ENCODE peak calls at places on chromosomes 5 and 9, in five cellular contexts. E is naive thymus-derived CD4-positive, alpha-beta T cell; V is esophagus muscularis mucosa; P is pancreas; W is right atrium auricular region. J is an unnamed sample.
A peak's percentile ranks its signal among the peaks of the same experiment; 100 is the strongest.

GRCh38 chr5:138706655-138707480 is 46.4 kb upstream of the CTNNA1 start:
- DNase-seq in E (no peak), V (no peak), P (no peak), W (peak; percentile 82), J (no peak)

GRCh38 chr5:17180957-17181723 is 36.3 kb upstream of the BASP1 start:
- DNase-seq in E (no peak), V (no peak), P (no peak), W (no peak), J (no peak)

GRCh38 chr9:19497276-19497675 is 88.5 kb downstream of the ACER2 start:
- DNase-seq in E (no peak), V (no peak), P (no peak), W (no peak), J (no peak)

GRCh38 chr5:26807231-26808199 is 230.9 kb downstream of the CDH9 start:
- DNase-seq in E (no peak), V (no peak), P (no peak), W (no peak), J (no peak)

GRCh38 chr5:124652514-124652819 is 94.0 kb downstream of the ZNF608 start:
- DNase-seq in E (no peak), V (no peak), P (no peak), W (no peak), J (no peak)

GRCh38 chr9:135330307-135330631 is 149.3 kb upstream of the PPP1R26 start:
- DNase-seq in E (no peak), V (no peak), P (no peak), W (no peak), J (no peak)

GRCh38 chr5:9430306-9430705 is 115.6 kb downstream of the SEMA5A start:
- DNase-seq in E (no peak), V (peak; percentile 42), P (no peak), W (no peak), J (no peak)

GRCh38 chr9:134381671-134382505 is 55.6 kb downstream of the RXRA start:
- DNase-seq in E (no peak), V (no peak), P (no peak), W (no peak), J (peak; percentile 54)

GRCh38 chr9:115202960-115203751 is 85.2 kb upstream of the TNC start:
- DNase-seq in E (no peak), V (no peak), P (no peak), W (no peak), J (no peak)

GRCh38 chr5:81232449-81233079 is 558 bp upstream of the CKMT2 start:
- DNase-seq in E (no peak), V (no peak), P (peak; percentile 22), W (peak; percentile 91), J (no peak)

GRCh38 chr5:41763096-41763495 is 107.1 kb downstream of the OXCT1 start:
- DNase-seq in E (no peak), V (no peak), P (no peak), W (no peak), J (no peak)

GRCh38 chr5:127320032-127320945 is 29.7 kb downstream of the MEGF10 start:
- DNase-seq in E (no peak), V (no peak), P (peak; percentile 17), W (no peak), J (no peak)

GRCh38 chr9:81596671-81597426 is 92.5 kb downstream of the TLE1 start:
- DNase-seq in E (no peak), V (no peak), P (no peak), W (no peak), J (no peak)

GRCh38 chr5:5198111-5198510 is 58.0 kb downstream of the ADAMTS16 start:
- DNase-seq in E (no peak), V (no peak), P (no peak), W (no peak), J (no peak)

GRCh38 chr9:69122391-69123141 is 51.5 kb upstream of the TJP2 start:
- DNase-seq in E (no peak), V (no peak), P (peak; percentile 39), W (no peak), J (peak; percentile 19)

GRCh38 chr9:16223074-16223871 is 647.2 kb downstream of the BNC2 start:
- DNase-seq in E (no peak), V (no peak), P (no peak), W (no peak), J (no peak)

GRCh38 chr9:96478829-96479371 is 28.9 kb downstream of the HABP4 start:
- DNase-seq in E (no peak), V (no peak), P (no peak), W (no peak), J (no peak)

GRCh38 chr5:91151947-91152346 is 231.2 kb downstream of the ARRDC3 start:
- DNase-seq in E (no peak), V (no peak), P (peak; percentile 63), W (no peak), J (no peak)

GRCh38 chr5:103525366-103525765 is 37.2 kb downstream of the NUDT12 start:
- DNase-seq in E (no peak), V (no peak), P (no peak), W (no peak), J (no peak)

GRCh38 chr5:142390303-142390840 is 65.6 kb upstream of the SPRY4 start:
- DNase-seq in E (no peak), V (no peak), P (no peak), W (no peak), J (no peak)

GRCh38 chr5:172498431-172499129 is 44.3 kb upstream of the SH3PXD2B start:
- DNase-seq in E (no peak), V (peak; percentile 74), P (no peak), W (peak; percentile 32), J (no peak)

GRCh38 chr9:137465000-137465769 is 6.1 kb upstream of the NSMF start:
- DNase-seq in E (no peak), V (no peak), P (peak; percentile 15), W (no peak), J (no peak)

GRCh38 chr9:38125889-38126288 is 56.9 kb upstream of the SHB start:
- DNase-seq in E (no peak), V (no peak), P (no peak), W (no peak), J (no peak)

GRCh38 chr5:81524015-81524414 is 130.1 kb upstream of the ACOT12 start:
- DNase-seq in E (no peak), V (no peak), P (no peak), W (no peak), J (no peak)

GRCh38 chr5:133333561-133334150 is 278.7 kb downstream of the FSTL4 start:
- DNase-seq in E (no peak), V (no peak), P (no peak), W (no peak), J (no peak)

DNA sequence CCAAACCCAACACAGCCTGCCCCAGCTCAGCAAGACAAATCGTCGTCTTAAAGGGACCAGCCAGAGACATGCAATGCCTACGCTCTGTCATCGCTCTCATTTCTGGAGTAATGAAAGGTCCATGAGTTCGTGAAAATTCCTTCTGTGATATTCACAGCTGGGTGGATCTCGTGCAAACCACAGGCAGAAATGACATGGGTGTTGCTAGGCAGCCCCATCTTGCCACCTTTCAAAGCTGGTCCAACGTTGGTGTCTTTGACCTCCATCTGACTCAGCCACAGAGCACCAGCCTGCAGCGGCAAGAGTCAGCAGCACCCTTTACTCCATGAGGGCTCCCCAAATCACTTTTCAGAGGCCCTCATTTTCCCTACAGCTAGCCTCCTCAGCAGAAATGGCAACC is 215.3 kb downstream of the SLIT3 start:
- DNase-seq in E (no peak), V (no peak), P (no peak), W (no peak), J (no peak)
- H3K9me3 ChIP-seq in E (no peaks in the 10 kb centered on the region), V (no peaks in the 10 kb centered on the region), P (no peaks in the 10 kb centered on the region), W (no peaks in the 10 kb centered on the region), J (no peaks in the 10 kb centered on the region)

DNA sequence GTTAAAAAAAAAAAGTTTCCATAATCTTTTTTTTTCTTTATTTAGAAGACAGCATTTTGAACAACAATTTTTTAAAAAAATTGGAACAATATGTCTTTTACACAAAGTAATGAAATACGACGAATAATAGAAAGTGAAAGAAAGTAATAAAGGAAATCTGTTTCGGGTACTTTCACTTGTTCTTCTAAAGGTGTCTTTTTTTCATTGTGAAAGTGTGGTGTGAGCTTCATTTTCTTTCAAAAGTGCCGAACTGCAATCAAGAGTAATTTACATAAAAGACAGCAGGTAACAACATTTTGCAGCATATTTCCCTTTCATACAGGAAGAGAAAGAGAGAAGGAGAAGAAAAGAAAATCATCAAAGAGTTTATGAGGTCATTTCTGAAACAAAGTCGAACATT is 159.7 kb upstream of the CDH12 start:
- DNase-seq in E (no peak), V (no peak), P (no peak), W (no peak), J (no peak)
- H3K4me3 ChIP-seq in E (peak overlapping the region; percentile 30), V (peak overlapping the region; percentile 11), P (no peak overlapping the region), W (no peak overlapping the region), J (no peak overlapping the region)

GRCh38 chr5:23461576-23461975 is 45.8 kb upstream of the PRDM9 start:
- DNase-seq in E (no peak), V (no peak), P (no peak), W (no peak), J (no peak)

GRCh38 chr5:23457780-23458179 is 49.6 kb upstream of the PRDM9 start:
- DNase-seq in E (no peak), V (no peak), P (no peak), W (no peak), J (no peak)

DNA sequence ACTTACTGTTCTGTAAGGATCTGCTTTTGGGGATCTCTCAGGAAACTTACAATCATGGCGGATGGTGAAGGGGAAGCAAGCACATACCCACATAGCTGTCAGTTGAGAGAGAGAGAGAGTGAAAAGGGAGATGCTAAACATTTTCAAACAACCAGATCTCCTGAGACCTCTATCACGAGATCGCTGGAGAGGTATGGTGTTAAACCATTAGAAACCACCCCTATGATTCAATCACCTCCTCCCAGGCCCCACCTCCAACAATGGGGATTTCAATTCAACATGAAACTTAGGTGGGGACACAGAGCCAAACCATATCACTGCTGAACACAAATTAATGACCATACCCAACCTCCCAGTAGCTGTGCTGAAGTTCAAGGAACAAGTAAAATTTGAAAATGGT is 48.2 kb upstream of the PRDM9 start:
- DNase-seq in E (no peak), V (no peak), P (no peak), W (no peak), J (no peak)
- H3K9me3 ChIP-seq in E (no peaks in the 10 kb centered on the region), V (no peaks in the 10 kb centered on the region), P (no peaks in the 10 kb centered on the region), W (no peaks in the 10 kb centered on the region), J (peaks cover 5% of the 10 kb centered on the region)

DNA sequence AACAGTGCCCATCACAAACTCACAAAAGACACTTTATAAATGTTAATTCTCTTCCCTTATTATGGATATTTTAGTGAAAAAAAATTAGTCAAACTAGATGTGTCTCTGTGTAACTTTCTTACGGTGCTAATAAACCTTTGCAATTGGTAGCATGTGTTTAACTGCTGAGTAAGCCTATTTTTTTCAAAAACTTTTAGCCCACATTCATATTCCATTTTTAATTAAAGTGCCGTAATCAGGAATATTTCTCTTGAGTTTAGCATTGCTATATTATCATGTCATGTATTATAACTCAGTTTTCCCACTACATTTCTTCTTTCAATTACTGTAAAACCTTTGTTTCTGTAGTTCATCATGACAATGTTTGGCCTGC is 51.4 kb downstream of the FYB1 start:
- DNase-seq in E (no peak), V (no peak), P (no peak), W (no peak), J (no peak)
- H3K4me3 ChIP-seq in E (no peak overlapping the region), V (no peak overlapping the region), P (no peak overlapping the region), W (no peak overlapping the region), J (peak overlapping the region; percentile 57)

GRCh38 chr5:45847877-45848276 is 151.7 kb upstream of the HCN1 start:
- DNase-seq in E (no peak), V (no peak), P (no peak), W (no peak), J (no peak)
- H3K9me3 ChIP-seq in E (no peaks in the 10 kb centered on the region), V (no peaks in the 10 kb centered on the region), P (no peaks in the 10 kb centered on the region), W (no peaks in the 10 kb centered on the region), J (peaks cover 9% of the 10 kb centered on the region)

J was measured in CD4-positive, CD25-positive, alpha-beta regulatory T cell.